ENCODE peak calls at places on chromosome 19, in nine cellular contexts. Q is RWPE2, E is Peyer's patch, D is stomach, R is cardiac muscle cell, K is psoas muscle, A is IMR-90, F is SK-N-SH, N is heart right ventricle. Y is an unnamed sample.

GRCh38 chr19:15452111-15453047 is 2.6 kb upstream of the WIZ start:
- DNase-seq in Q (peak), E (peak), D (peak), R (peak), K (peak), A (peak), F (peak), N (peak), Y (no peak)

GRCh38 chr19:12946092-12946845 is 607 bp downstream of the RAD23A start:
- DNase-seq in Q (peak), E (no peak), D (peak), R (peak), K (peak), A (peak), F (peak), N (peak), Y (no peak)

GRCh38 chr19:43527860-43528622 is 1.0 kb upstream of the ETHE1 start:
- DNase-seq in Q (no peak), E (no peak), D (no peak), R (no peak), K (peak), A (no peak), F (no peak), N (no peak), Y (no peak)

GRCh38 chr19:35279985-35280821 is 2.1 kb upstream of the HAMP start:
- DNase-seq in Q (no peak), E (no peak), D (no peak), R (no peak), K (no peak), A (no peak), F (no peak), N (no peak), Y (no peak)

GRCh38 chr19:54178581-54179261 is 5.8 kb upstream of the TMC4 start:
- DNase-seq in Q (no peak), E (no peak), D (peak), R (peak), K (peak), A (no peak), F (peak), N (no peak), Y (no peak)

GRCh38 chr19:55460670-55461258 is 678 bp downstream of the ISOC2 start:
- DNase-seq in Q (no peak), E (peak), D (peak), R (peak), K (peak), A (peak), F (peak), N (peak), Y (peak)

GRCh38 chr19:6412111-6412999 is 12.3 kb downstream of the KHSRP start:
- DNase-seq in Q (no peak), E (no peak), D (peak), R (peak), K (no peak), A (no peak), F (peak), N (no peak), Y (no peak)

GRCh38 chr19:43594710-43595604 is 977 bp downstream of the IRGQ start:
- DNase-seq in Q (no peak), E (peak), D (peak), R (peak), K (peak), A (peak), F (peak), N (peak), Y (no peak)

GRCh38 chr19:33402421-33403220 is 29.1 kb downstream of the CEBPG start:
- DNase-seq in Q (peak), E (no peak), D (no peak), R (no peak), K (no peak), A (no peak), F (peak), N (no peak), Y (no peak)

GRCh38 chr19:1847684-1848398 is 442 bp downstream of the REXO1 start:
- DNase-seq in Q (no peak), E (no peak), D (no peak), R (peak), K (peak), A (peak), F (peak), N (no peak), Y (no peak)

GRCh38 chr19:13681509-13681908 is 82.8 kb upstream of the MRI1 start:
- DNase-seq in Q (no peak), E (no peak), D (no peak), R (no peak), K (no peak), A (no peak), F (no peak), N (no peak), Y (no peak)

GRCh38 chr19:3983936-3984583 is 1.2 kb downstream of the EEF2 start:
- DNase-seq in Q (no peak), E (peak), D (no peak), R (no peak), K (peak), A (peak), F (peak), N (no peak), Y (no peak)

GRCh38 chr19:46344363-46344762 is 2.5 kb upstream of the PPP5C start:
- DNase-seq in Q (no peak), E (no peak), D (no peak), R (no peak), K (no peak), A (no peak), F (no peak), N (no peak), Y (no peak)

GRCh38 chr19:10113964-10114650 is 2.6 kb downstream of the P2RY11 start:
- DNase-seq in Q (no peak), E (no peak), D (no peak), R (no peak), K (no peak), A (no peak), F (peak), N (no peak), Y (no peak)

GRCh38 chr19:10230155-10230903 is 802 bp downstream of the S1PR2 start:
- DNase-seq in Q (no peak), E (peak), D (peak), R (peak), K (peak), A (peak), F (peak), N (peak), Y (no peak)

GRCh38 chr19:3809881-3810707 is 23.9 kb upstream of the MATK start:
- DNase-seq in Q (no peak), E (peak), D (no peak), R (no peak), K (no peak), A (no peak), F (no peak), N (no peak), Y (no peak)

GRCh38 chr19:13537454-13537853 is 31.2 kb upstream of the CACNA1A start:
- DNase-seq in Q (no peak), E (no peak), D (no peak), R (no peak), K (no peak), A (no peak), F (no peak), N (no peak), Y (no peak)

GRCh38 chr19:45863840-45864628 is at the start of gene FOXA3:
- DNase-seq in Q (no peak), E (no peak), D (peak), R (peak), K (peak), A (peak), F (peak), N (peak), Y (no peak)

GRCh38 chr19:11596156-11596555 is 1.1 kb upstream of the ZNF627 start:
- DNase-seq in Q (no peak), E (no peak), D (no peak), R (no peak), K (no peak), A (no peak), F (no peak), N (no peak), Y (no peak)

GRCh38 chr19:738509-739128 is 12.3 kb upstream of the MISP start:
- DNase-seq in Q (peak), E (no peak), D (no peak), R (no peak), K (no peak), A (no peak), F (no peak), N (no peak), Y (no peak)

GRCh38 chr19:19966862-19967261 is 66.1 kb downstream of the ZNF93 start:
- DNase-seq in Q (no peak), E (no peak), D (no peak), R (no peak), K (no peak), A (no peak), F (no peak), N (no peak), Y (no peak)

GRCh38 chr19:15841875-15842569 is 26.6 kb upstream of the OR10H1 start:
- DNase-seq in Q (no peak), E (no peak), D (no peak), R (no peak), K (no peak), A (no peak), F (no peak), N (no peak), Y (no peak)

GRCh38 chr19:10670187-10670586 is 16.0 kb downstream of the ILF3 start:
- DNase-seq in Q (no peak), E (no peak), D (no peak), R (no peak), K (no peak), A (no peak), F (no peak), N (no peak), Y (no peak)

GRCh38 chr19:6458695-6459355 is 767 bp downstream of the SLC25A23 start:
- DNase-seq in Q (no peak), E (no peak), D (peak), R (no peak), K (no peak), A (no peak), F (no peak), N (no peak), Y (no peak)

GRCh38 chr19:45099465-45100201 is 6.7 kb downstream of the PPP1R37 start:
- DNase-seq in Q (no peak), E (no peak), D (peak), R (no peak), K (peak), A (peak), F (no peak), N (no peak), Y (no peak)

GRCh38 chr19:35977446-35978222 is 17.4 kb upstream of the SDHAF1 start:
- DNase-seq in Q (no peak), E (no peak), D (no peak), R (no peak), K (no peak), A (no peak), F (peak), N (no peak), Y (no peak)

GRCh38 chr19:2469102-2469914 is 6.6 kb upstream of the GADD45B start:
- DNase-seq in Q (no peak), E (no peak), D (no peak), R (no peak), K (peak), A (peak), F (no peak), N (no peak), Y (no peak)

GRCh38 chr19:35780717-35781116 is 5.4 kb downstream of the ARHGAP33 start:
- DNase-seq in Q (no peak), E (no peak), D (no peak), R (no peak), K (no peak), A (no peak), F (no peak), N (no peak), Y (no peak)

GRCh38 chr19:57708641-57709354 is at the start of gene ZNF154:
- DNase-seq in Q (peak), E (peak), D (no peak), R (peak), K (peak), A (peak), F (no peak), N (peak), Y (no peak)

GRCh38 chr19:48444129-48444932 is 1.5 kb upstream of the GRWD1 start:
- DNase-seq in Q (no peak), E (no peak), D (no peak), R (no peak), K (no peak), A (no peak), F (peak), N (no peak), Y (no peak)

DNA sequence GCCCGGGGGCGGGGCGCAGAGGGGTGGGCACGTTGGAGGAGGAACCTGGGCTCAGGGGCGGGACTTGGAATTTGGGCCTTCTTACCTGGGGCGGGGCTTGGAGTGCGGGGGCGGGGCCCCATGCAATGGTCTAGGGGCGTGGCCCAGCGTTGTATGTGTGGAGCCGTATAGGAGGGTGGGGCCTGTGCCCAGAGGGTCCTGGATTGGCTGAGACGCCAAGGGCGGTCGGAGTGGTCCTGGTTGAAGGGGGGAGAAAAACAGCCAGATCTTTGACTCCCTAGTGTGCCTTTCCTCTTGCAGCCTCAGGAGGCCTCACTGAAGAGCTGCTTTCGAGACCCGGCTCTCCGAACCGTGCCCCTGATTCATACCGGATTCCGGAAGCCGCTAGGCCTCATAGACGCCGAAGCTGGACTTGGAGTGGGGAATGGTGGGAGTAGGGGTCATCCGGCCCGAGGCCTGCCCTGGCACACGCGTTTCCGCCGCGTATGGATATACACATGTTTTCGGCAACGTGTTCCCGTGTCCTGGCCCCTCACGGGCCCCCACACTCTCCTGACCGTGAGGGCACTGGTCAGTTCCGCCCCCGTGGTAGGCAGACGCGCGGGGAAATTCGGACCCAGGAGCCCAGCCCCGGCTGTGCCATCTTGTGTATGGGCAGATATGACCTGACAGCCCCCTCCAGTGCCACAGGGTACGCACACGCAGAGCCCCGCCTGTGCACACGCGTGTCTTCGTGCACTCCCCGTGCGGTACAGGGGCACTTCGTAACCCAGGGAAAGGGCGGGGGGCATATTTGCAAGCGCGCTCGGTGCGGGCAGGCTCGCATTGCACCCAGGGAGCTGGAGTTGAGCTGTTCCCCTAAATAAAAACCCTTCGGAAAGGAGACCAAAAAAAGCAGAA is 661 bp upstream of the PRR12 start:
- DNase-seq in Q (peak), E (peak), D (peak), R (peak), K (peak), A (peak), F (peak), N (peak), Y (peak)
- TF ChIP-seq CTCF in Q (no peak), E (peak), D (no peak), R (peak), K (no peak), A (peak), F (no peak), N (no peak), Y (no peak)

GRCh38 chr19:41427647-41428480 is 690 bp upstream of the B3GNT8 start:
- DNase-seq in Q (no peak), E (peak), D (no peak), R (peak), K (peak), A (no peak), F (peak), N (peak), Y (no peak)

GRCh38 chr19:41426952-41427646 is at the start of gene B3GNT8:
- DNase-seq in Q (peak), E (peak), D (peak), R (peak), K (peak), A (peak), F (peak), N (peak), Y (no peak)

GRCh38 chr19:41424335-41425173 is 2.6 kb downstream of the B3GNT8 start:
- DNase-seq in Q (no peak), E (no peak), D (no peak), R (no peak), K (no peak), A (no peak), F (no peak), N (no peak), Y (no peak)

GRCh38 chr19:41425174-41426115 is 1.7 kb downstream of the B3GNT8 start:
- DNase-seq in Q (no peak), E (no peak), D (no peak), R (no peak), K (no peak), A (no peak), F (no peak), N (no peak), Y (no peak)

GRCh38 chr19:41426116-41426841 is 895 bp downstream of the B3GNT8 start:
- DNase-seq in Q (no peak), E (no peak), D (no peak), R (peak), K (no peak), A (no peak), F (no peak), N (no peak), Y (no peak)
- H3K4me3 ChIP-seq in Q (peak), E (peak), D (peak), R (peak), K (peak), A (no peak), F (no peak), N (no peak), Y (no peak)

GRCh38 chr19:18293642-18294466 is 12.4 kb upstream of the JUND start:
- DNase-seq in Q (no peak), E (no peak), D (no peak), R (no peak), K (no peak), A (no peak), F (no peak), N (no peak), Y (no peak)
- TF ChIP-seq CTCF in Q (no peak), E (no peak), D (no peak), R (no peak), K (no peak), A (no peak), F (no peak), N (no peak), Y (no peak)

GRCh38 chr19:52962394-52963228 is at the start of gene ZNF816:
- DNase-seq in Q (peak), E (peak), D (peak), R (peak), K (peak), A (peak), F (peak), N (peak), Y (peak)
- H3K4me3 ChIP-seq in Q (peak), E (peak), D (peak), R (peak), K (peak), A (peak), F (peak), N (peak), Y (peak)

GRCh38 chr19:5339470-5339949 is 1.1 kb downstream of the PTPRS start:
- DNase-seq in Q (no peak), E (no peak), D (no peak), R (no peak), K (no peak), A (no peak), F (peak), N (no peak), Y (no peak)

GRCh38 chr19:5341448-5341820 is 822 bp upstream of the PTPRS start:
- DNase-seq in Q (no peak), E (no peak), D (no peak), R (no peak), K (no peak), A (no peak), F (no peak), N (no peak), Y (no peak)

GRCh38 chr19:5340637-5341447 is at the start of gene PTPRS:
- DNase-seq in Q (no peak), E (peak), D (peak), R (peak), K (peak), A (peak), F (peak), N (peak), Y (no peak)

GRCh38 chr19:5338661-5339469 is 1.7 kb downstream of the PTPRS start:
- DNase-seq in Q (no peak), E (no peak), D (no peak), R (peak), K (no peak), A (no peak), F (peak), N (no peak), Y (no peak)

GRCh38 chr19:5339950-5340636 is 519 bp downstream of the PTPRS start:
- DNase-seq in Q (no peak), E (no peak), D (no peak), R (peak), K (no peak), A (no peak), F (peak), N (no peak), Y (no peak)
- TF ChIP-seq CTCF in Q (peak), E (no peak), D (no peak), R (no peak), K (no peak), A (peak), F (peak), N (no peak), Y (peak)

DNA sequence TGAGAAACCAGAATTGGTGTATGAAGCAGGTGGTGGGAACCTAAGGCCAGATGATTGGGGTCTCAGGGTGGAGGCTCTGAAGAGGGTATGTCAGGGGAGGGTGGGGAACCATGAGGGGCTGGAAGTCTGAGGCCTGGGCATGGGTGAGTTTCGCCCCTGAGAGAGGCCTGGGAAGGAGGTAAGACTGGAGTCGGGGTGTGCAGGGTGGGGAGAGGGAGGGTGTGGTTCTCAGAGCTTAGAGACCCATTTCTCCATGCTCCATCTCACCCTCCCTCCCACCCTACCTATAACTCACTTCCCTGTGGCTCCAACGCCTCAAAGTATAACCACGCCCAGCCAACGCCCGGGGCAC is 1.0 kb upstream of the KLHL26 start:
- DNase-seq in Q (no peak), E (no peak), D (no peak), R (no peak), K (no peak), A (no peak), F (no peak), N (no peak), Y (no peak)
- H3K4me3 ChIP-seq in Q (no peak), E (peak), D (peak), R (peak), K (peak), A (no peak), F (no peak), N (no peak), Y (no peak)

Y was measured in LNCaP clone FGC.